ENCODE peak calls at places on chromosomes 12 and 14, in six cellular contexts. P, R, A, Y, O and I are unnamed samples.

GRCh38 chr12:88360349-88360748 is 218.2 kb downstream of the TMTC3 start:
- DNase-seq in Y (no peak), P (no peak), A (no peak), R (no peak), O (no peak), I (no peak)

GRCh38 chr14:68585690-68586089 is 207.2 kb downstream of the ZFP36L1 start:
- DNase-seq in P (no peak), A (no peak), Y (no peak), R (no peak), O (no peak), I (no peak)

GRCh38 chr12:117309276-117309885 is 52.0 kb downstream of the NOS1 start:
- DNase-seq in A (no peak), O (no peak), R (no peak), P (no peak), Y (no peak), I (no peak)

GRCh38 chr14:69542311-69542710 is 32.4 kb downstream of the CCDC177 start:
- DNase-seq in A (no peak), O (no peak), R (no peak), P (no peak), Y (no peak), I (no peak)

GRCh38 chr14:43155258-43155657 is 1351.8 kb downstream of the FSCB start:
- DNase-seq in O (no peak), A (no peak), P (no peak), Y (no peak), R (no peak), I (no peak)

GRCh38 chr14:76348898-76349297 is 27.0 kb upstream of the ESRRB start:
- DNase-seq in O (peak), P (no peak), A (peak), Y (no peak), R (no peak), I (no peak)

GRCh38 chr14:64722842-64723447 is 18.7 kb downstream of the PLEKHG3 start:
- DNase-seq in O (no peak), Y (peak), P (no peak), A (no peak), R (no peak), I (no peak)

GRCh38 chr14:96792003-96792402 is 5.2 kb upstream of the VRK1 start:
- DNase-seq in P (no peak), Y (no peak), A (no peak), R (no peak), O (no peak), I (no peak)

GRCh38 chr14:69049675-69050074 is 70.6 kb upstream of the ACTN1 start:
- DNase-seq in Y (no peak), R (no peak), O (peak), A (no peak), P (no peak), I (no peak)

GRCh38 chr14:65838565-65838964 is 426.0 kb downstream of the FUT8 start:
- DNase-seq in P (no peak), A (no peak), Y (no peak), O (no peak), R (no peak), I (no peak)
- TF ChIP-seq POLR2A in P (no peak), A (no peak), Y (no peak), O (no peak), R (no peak), I (no peak)

GRCh38 chr14:103880986-103881926 is 33.9 kb upstream of the PPP1R13B start:
- DNase-seq in O (peak), A (no peak), P (no peak), Y (no peak), R (no peak), I (no peak)
- TF ChIP-seq POLR2A in O (no peak), A (no peak), P (no peak), Y (no peak), R (no peak), I (no peak)

DNA sequence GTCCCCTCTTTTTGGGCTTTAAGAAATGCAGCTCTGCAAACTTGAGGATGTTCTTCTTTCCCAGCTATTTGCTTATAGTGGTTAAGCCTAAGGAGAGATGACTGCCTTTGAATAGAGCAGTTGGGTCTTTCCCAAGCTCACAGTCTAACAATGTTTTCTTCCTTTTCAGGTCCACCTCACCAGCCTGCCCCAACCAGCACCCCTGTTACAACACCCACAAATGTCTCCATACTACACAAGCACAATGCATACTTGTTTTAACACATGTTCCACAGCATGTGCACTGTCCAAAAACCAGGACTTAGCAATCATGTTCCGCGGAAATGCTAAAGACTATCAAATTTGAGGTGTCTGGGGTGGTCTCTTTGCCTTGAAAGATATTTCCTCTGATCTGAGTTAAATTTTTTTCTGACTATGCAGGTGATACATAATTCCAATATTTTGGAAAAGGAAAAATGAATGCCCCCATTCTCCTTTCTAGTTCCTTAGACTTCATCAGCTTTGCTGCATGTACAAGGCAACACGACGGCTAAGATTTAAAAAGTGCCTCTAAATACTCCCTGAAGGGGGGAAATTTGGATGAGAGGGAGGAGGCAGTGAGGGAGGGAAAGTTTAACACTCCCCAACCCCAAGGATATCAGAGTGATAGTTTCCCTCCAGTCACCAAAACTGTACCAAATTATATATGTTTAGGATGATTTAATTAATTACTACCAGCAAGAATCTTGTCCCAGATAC is 6.6 kb upstream of the HOXC13 start:
- DNase-seq in A (no peak), R (no peak), P (no peak), O (no peak), Y (no peak), I (no peak)
- TF ChIP-seq POLR2A in A (no peak), R (no peak), P (no peak), O (no peak), Y (no peak), I (no peak)

DNA sequence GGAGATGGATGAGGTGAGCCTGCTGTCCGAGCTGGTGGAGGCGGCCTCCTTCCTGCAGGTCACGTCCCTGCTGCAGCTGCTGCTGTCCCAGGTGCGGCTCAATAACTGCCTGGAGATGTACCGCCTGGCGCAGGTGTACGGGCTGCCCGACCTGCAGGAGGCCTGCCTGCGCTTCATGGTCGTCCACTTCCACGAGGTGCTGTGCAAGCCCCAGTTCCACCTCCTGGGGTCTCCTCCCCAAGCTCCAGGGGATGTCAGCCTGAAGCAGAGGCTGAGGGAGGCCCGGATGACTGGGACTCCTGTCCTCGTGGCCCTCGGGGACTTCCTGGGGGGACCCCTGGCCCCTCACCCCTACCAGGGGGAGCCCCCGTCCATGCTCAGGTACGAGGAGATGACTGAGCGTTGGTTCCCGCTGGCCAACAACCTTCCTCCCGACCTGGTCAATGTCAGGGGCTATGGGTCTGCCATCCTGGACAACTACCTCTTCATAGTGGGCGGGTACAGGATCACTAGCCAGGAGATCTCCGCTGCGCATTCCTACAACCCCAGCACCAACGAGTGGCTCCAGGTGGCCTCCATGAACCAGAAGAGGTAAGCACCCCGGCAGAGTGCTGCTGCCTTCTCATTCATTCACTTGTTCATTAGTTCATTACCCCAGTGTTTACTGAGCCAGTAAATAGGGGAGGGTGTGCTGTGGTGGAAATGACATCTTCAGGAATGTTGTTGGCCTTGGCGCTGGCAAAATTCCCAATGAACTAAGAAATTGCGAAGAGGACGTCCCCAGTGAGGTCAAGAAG is 774 bp upstream of the MANSC4 start:
- DNase-seq in P (peak), A (no peak), Y (no peak), R (peak), O (peak), I (peak)
- TF ChIP-seq POLR2A in P (no peak), A (no peak), Y (no peak), R (no peak), O (no peak), I (no peak)